ENCODE peak calls at places on chromosome 18, in four cellular contexts. G is MM.1S, R is neural progenitor cell, L is fibroblast of lung. Z is an unnamed sample.
A peak's percentile ranks its signal among the peaks of the same experiment; 100 is the strongest.

GRCh38 chr18:22639026-22639463 is 221.3 kb upstream of the CTAGE1 start:
- DNase-seq in G (no peak), R (no peak), L (peak; percentile 96), Z (no peak)

GRCh38 chr18:74248189-74248975 is 43.4 kb downstream of the CYB5A start:
- DNase-seq in G (no peak), R (no peak), L (no peak), Z (no peak)

GRCh38 chr18:79829136-79829854 is 31.6 kb downstream of the KCNG2 start:
- DNase-seq in G (no peak), R (no peak), L (no peak), Z (no peak)

GRCh38 chr18:58847383-58848071 is 17.1 kb upstream of the ZNF532 start:
- DNase-seq in G (no peak), R (peak; percentile 91), L (no peak), Z (no peak)

GRCh38 chr18:71598374-71598773 is 945.8 kb downstream of the CBLN2 start:
- DNase-seq in G (no peak), R (no peak), L (peak; percentile 29), Z (no peak)

GRCh38 chr18:2978626-2979025 is 34.3 kb downstream of the LPIN2 start:
- DNase-seq in G (peak; percentile 12), R (no peak), L (peak; percentile 85), Z (no peak)

GRCh38 chr18:40813116-40813515 is 1141.9 kb upstream of the PIK3C3 start:
- DNase-seq in G (no peak), R (no peak), L (peak; percentile 45), Z (no peak)

GRCh38 chr18:25605322-25605721 is 253.4 kb upstream of the ZNF521 start:
- DNase-seq in G (no peak), R (no peak), L (no peak), Z (no peak)

GRCh38 chr18:48405971-48406370 is 3.2 kb downstream of the ZBTB7C start:
- DNase-seq in G (no peak), R (no peak), L (no peak), Z (no peak)

GRCh38 chr18:2974731-2975130 is 38.2 kb downstream of the LPIN2 start:
- DNase-seq in G (no peak), R (no peak), L (no peak), Z (no peak)

GRCh38 chr18:48896875-48897511 is 53.8 kb downstream of the SMAD7 start:
- DNase-seq in G (peak; percentile 50), R (peak; percentile 67), L (peak; percentile 26), Z (no peak)

GRCh38 chr18:62883937-62884735 is 168.8 kb downstream of the PHLPP1 start:
- DNase-seq in G (no peak), R (no peak), L (no peak), Z (no peak)

GRCh38 chr18:61727241-61727640 is 165.6 kb downstream of the RNF152 start:
- DNase-seq in G (no peak), R (no peak), L (peak; percentile 68), Z (no peak)

GRCh38 chr18:45589559-45590041 is 25.7 kb upstream of the SLC14A2 start:
- DNase-seq in G (no peak), R (peak; percentile 24), L (peak; percentile 93), Z (no peak)

GRCh38 chr18:39675916-39676315 is 2110.3 kb upstream of the CELF4 start:
- DNase-seq in G (no peak), R (no peak), L (no peak), Z (no peak)

GRCh38 chr18:70454705-70455322 is 166.0 kb downstream of the SOCS6 start:
- DNase-seq in G (peak; percentile 60), R (peak; percentile 71), L (peak; percentile 61), Z (peak; percentile 24)

GRCh38 chr18:52254367-52254766 is 85.6 kb upstream of the DCC start:
- DNase-seq in G (no peak), R (no peak), L (no peak), Z (no peak)

GRCh38 chr18:50558948-50559749 is 738 bp upstream of the MAPK4 start:
- DNase-seq in G (no peak), R (peak; percentile 4), L (no peak), Z (no peak)
- TF ChIP-seq EZH2 in G (no peak), R (no peak), L (peak; percentile 70), Z (no peak)

GRCh38 chr18:24016643-24017042 is 2.1 kb downstream of the TTC39C start:
- DNase-seq in G (no peak), R (no peak), L (no peak), Z (no peak)

GRCh38 chr18:24014062-24014985 is at the start of gene TTC39C:
- DNase-seq in G (peak; percentile 36), R (peak; percentile 75), L (peak; percentile 82), Z (peak; percentile 77)

GRCh38 chr18:24014986-24015896 is 687 bp downstream of the TTC39C start:
- DNase-seq in G (peak; percentile 22), R (peak; percentile 68), L (peak; percentile 66), Z (peak; percentile 62)

GRCh38 chr18:24018299-24018910 is 3.9 kb downstream of the TTC39C start:
- DNase-seq in G (no peak), R (no peak), L (no peak), Z (no peak)

GRCh38 chr18:24015897-24016631 is 1.5 kb downstream of the TTC39C start:
- DNase-seq in G (no peak), R (peak; percentile 19), L (no peak), Z (no peak)
- H3K9ac ChIP-seq in G (no peak overlapping the region), R (no peak overlapping the region), L (no peak overlapping the region), Z (peak overlapping the region; percentile 84)

GRCh38 chr18:11995445-11996189 is 14.3 kb downstream of the IMPA2 start:
- DNase-seq in G (peak; percentile 55), R (peak; percentile 80), L (peak; percentile 66), Z (peak; percentile 49)
- TF ChIP-seq EZH2 in G (no peak), R (no peak), L (no peak), Z (no peak)

GRCh38 chr18:26618130-26618529 is 69.8 kb upstream of the KCTD1 start:
- DNase-seq in G (no peak), R (no peak), L (peak; percentile 11), Z (no peak)

GRCh38 chr18:26617151-26617554 is 68.8 kb upstream of the KCTD1 start:
- DNase-seq in G (no peak), R (no peak), L (peak; percentile 97), Z (no peak)

GRCh38 chr18:26619350-26619749 is 71.0 kb upstream of the KCTD1 start:
- DNase-seq in G (no peak), R (no peak), L (no peak), Z (no peak)

GRCh38 chr18:26624443-26624842 is 76.1 kb upstream of the KCTD1 start:
- DNase-seq in G (no peak), R (no peak), L (no peak), Z (no peak)

DNA sequence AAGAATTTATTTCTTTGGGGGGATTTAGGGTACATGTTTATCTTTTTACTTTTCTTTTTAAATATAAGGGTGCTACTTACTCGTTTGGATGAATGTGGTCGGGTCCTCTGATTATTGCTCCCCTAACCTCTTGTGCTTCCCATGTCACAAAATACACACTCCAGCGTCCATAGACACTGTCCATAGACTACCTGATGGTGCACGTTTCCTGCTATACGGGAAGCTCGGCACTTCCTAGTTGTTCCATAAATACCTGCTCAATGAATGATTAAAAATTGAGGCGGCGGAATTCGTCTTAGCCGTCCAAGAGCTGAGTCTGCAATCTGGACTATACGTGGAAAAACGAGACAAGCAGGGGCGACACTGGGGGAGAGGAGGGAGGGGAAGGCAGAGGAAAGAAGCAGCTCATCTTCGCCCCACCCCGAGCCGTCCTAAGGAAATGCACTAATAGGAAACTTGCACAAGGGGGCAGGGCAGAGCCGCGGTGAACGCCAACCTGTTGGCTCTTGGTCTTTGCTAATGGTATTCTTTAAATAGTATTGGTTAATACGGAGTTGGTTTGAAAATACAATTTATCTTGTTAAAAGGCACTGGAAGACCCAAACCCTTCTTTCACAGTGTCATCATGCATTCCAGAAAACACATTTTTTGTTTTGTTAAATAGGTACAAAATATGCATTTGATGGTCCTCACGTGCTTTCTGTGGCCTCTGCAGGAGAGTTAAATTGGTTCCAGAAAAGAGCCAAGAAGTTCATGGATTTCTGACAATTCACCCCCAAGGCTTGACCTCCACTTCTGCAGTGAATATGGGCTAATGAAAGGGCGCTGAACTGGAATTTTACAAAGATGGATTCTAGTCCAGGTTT is 73.0 kb upstream of the KCTD1 start:
- DNase-seq in G (peak; percentile 68), R (peak; percentile 72), L (no peak), Z (peak; percentile 49)
- H3K9ac ChIP-seq in G (peak overlapping the region; percentile 35), R (no peak overlapping the region), L (no peak overlapping the region), Z (no peak overlapping the region)

GRCh38 chr18:4453712-4454547 is 1.2 kb downstream of the DLGAP1 start:
- DNase-seq in G (no peak), R (peak; percentile 76), L (peak; percentile 5), Z (no peak)

GRCh38 chr18:4450065-4450676 is 4.9 kb downstream of the DLGAP1 start:
- DNase-seq in G (no peak), R (no peak), L (peak; percentile 1), Z (no peak)

GRCh38 chr18:4455113-4455811 is at the start of gene DLGAP1:
- DNase-seq in G (peak; percentile 28), R (peak; percentile 95), L (peak; percentile 71), Z (no peak)

GRCh38 chr18:4454548-4455112 is 477 bp downstream of the DLGAP1 start:
- DNase-seq in G (no peak), R (no peak), L (no peak), Z (no peak)
- TF ChIP-seq EZH2 in G (no peak), R (no peak), L (no peak), Z (no peak)

GRCh38 chr18:56650944-56651770 is at the start of gene WDR7:
- DNase-seq in G (peak; percentile 97), R (peak; percentile 97), L (peak; percentile 99), Z (peak; percentile 97)
- H3K9ac ChIP-seq in G (peak within 1 kb of the TSS; percentile 78), R (peak within 1 kb of the TSS; percentile 5), L (peak within 1 kb of the TSS; percentile 85), Z (peak within 1 kb of the TSS; percentile 71)

DNA sequence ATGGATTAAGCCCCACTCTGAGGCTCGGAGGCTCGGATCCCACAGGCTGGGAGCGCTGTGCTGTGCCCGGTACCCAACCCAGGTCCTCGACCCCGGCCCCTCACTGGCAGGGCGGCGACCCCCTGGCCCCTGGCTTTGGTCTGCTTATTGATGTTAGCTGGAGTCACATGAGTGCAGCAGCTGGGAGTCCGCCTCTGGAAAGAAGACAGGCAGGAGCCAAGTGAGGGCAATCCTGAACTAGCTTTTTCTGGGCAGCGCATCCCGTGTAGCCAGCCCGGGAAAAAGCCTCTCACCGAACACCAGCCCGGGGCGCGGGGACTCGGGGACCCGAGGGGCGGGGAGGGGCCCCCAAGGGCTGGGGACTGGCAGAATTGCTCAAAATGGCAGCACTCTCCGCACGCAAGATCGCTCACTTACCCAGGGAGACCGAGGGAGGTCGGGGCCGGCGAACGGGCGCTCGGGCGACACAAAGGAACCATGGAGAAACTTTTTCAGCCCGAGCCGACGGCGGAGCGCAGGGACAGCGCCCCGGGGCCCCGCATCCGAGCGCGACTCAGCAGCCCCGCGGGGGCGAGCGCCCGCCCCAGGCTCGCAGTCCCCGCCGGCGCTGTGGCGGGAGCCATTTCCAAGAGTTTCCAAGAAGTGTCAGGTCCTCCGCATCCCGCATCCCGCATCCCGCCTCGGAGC is 566 bp downstream of the TMEM200C start:
- DNase-seq in G (no peak), R (peak; percentile 62), L (peak; percentile 27), Z (no peak)
- TF ChIP-seq EZH2 in G (no peak), R (no peak), L (peak; percentile 55), Z (no peak)

Z was measured in DND-41.